ENCODE peak calls at places on chromosomes 11 and 22, in six cellular contexts. Q, T, A, U, I and M are unnamed samples. For H3K4me1, the result is how much of the 10 kb centered on the place peaks cover.

GRCh38 chr11:68181719-68182451 is 31.2 kb downstream of the KMT5B start:
- DNase-seq in Q (peak), T (no peak), A (no peak), U (no peak), I (no peak), M (no peak)

GRCh38 chr11:44319170-44319551 is 9.2 kb upstream of the ALX4 start:
- DNase-seq in Q (no peak), T (no peak), A (no peak), U (no peak), I (no peak), M (no peak)

GRCh38 chr11:85589373-85589772 is 37.8 kb downstream of the DLG2 start:
- DNase-seq in Q (no peak), T (no peak), A (no peak), U (peak), I (no peak), M (no peak)

GRCh38 chr11:6625832-6626420 is 6.7 kb upstream of the TPP1 start:
- DNase-seq in Q (no peak), T (no peak), A (no peak), U (no peak), I (no peak), M (peak)

GRCh38 chr22:24580276-24580675 is 12.6 kb downstream of the LRRC75B start:
- DNase-seq in Q (peak), T (no peak), A (no peak), U (no peak), I (no peak), M (no peak)

GRCh38 chr11:1757861-1758610 is 5.7 kb downstream of the CTSD start:
- DNase-seq in Q (no peak), T (no peak), A (no peak), U (no peak), I (peak), M (peak)

GRCh38 chr22:30969532-30970355 is 679 bp downstream of the TUG1 start:
- DNase-seq in Q (peak), T (no peak), A (peak), U (no peak), I (peak), M (no peak)

GRCh38 chr11:119666463-119667131 is 62.4 kb downstream of the NECTIN1 start:
- DNase-seq in Q (peak), T (peak), A (peak), U (peak), I (peak), M (peak)

GRCh38 chr11:23406131-23406819 is 546.0 kb upstream of the CCDC179 start:
- DNase-seq in Q (no peak), T (no peak), A (peak), U (no peak), I (no peak), M (no peak)

GRCh38 chr22:30408388-30409101 is 11.7 kb downstream of the SEC14L2 start:
- DNase-seq in Q (peak), T (no peak), A (no peak), U (no peak), I (no peak), M (no peak)

GRCh38 chr22:33529424-33530113 is 390.7 kb downstream of the LARGE1 start:
- DNase-seq in Q (peak), T (no peak), A (no peak), U (no peak), I (no peak), M (peak)

GRCh38 chr22:30430933-30431332 is 5.4 kb downstream of the MTFP1 start:
- DNase-seq in Q (no peak), T (no peak), A (no peak), U (no peak), I (no peak), M (peak)

GRCh38 chr11:1770528-1770927 is 6.8 kb upstream of the CTSD start:
- DNase-seq in Q (no peak), T (no peak), A (no peak), U (no peak), I (peak), M (peak)

GRCh38 chr22:30413745-30414524 is 11.6 kb upstream of the MTFP1 start:
- DNase-seq in Q (no peak), T (no peak), A (no peak), U (no peak), I (no peak), M (no peak)

GRCh38 chr22:36362819-36363377 is 24.9 kb downstream of the MYH9 start:
- DNase-seq in Q (no peak), T (no peak), A (no peak), U (no peak), I (no peak), M (no peak)

GRCh38 chr22:36362077-36362476 is 25.7 kb downstream of the MYH9 start:
- DNase-seq in Q (no peak), T (no peak), A (no peak), U (no peak), I (no peak), M (no peak)

GRCh38 chr22:36360011-36360410 is 27.8 kb downstream of the MYH9 start:
- DNase-seq in Q (no peak), T (no peak), A (no peak), U (no peak), I (no peak), M (no peak)

GRCh38 chr22:36359172-36359973 is 28.4 kb downstream of the MYH9 start:
- DNase-seq in Q (no peak), T (no peak), A (no peak), U (no peak), I (no peak), M (no peak)

GRCh38 chr22:36360871-36361383 is 26.8 kb downstream of the MYH9 start:
- DNase-seq in Q (peak), T (no peak), A (no peak), U (no peak), I (no peak), M (no peak)
- H3K4me1 ChIP-seq in Q (half or more), T (half or more), A (half or more), U (under half), I (half or more), M (half or more)

GRCh38 chr11:304915-305833 is 2.4 kb upstream of the IFITM2 start:
- DNase-seq in Q (peak), T (no peak), A (peak), U (peak), I (peak), M (peak)
- H3K27ac ChIP-seq in Q (no peak), T (no peak), A (peak), U (peak), I (no peak), M (no peak)

DNA sequence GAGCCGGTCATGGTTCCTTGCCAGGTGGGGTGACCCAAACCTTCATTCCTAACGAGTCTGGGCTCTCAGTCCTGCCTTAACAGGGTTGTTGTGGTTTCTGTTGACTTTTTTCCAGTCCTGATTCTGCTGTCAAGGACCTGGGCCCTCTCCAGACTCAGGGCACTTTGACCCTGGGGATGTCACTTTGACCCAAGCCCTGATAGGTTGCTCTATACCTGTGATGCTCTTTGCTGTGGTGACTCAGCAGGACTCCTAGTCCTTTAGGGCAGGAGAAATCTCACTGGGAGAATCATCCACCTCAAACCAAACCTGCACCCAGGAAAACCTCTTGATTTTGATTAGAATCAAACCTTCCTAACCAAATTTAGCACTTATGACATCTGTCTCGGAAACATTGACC is 20.5 kb upstream of the MPPED1 start:
- DNase-seq in Q (no peak), T (no peak), A (no peak), U (no peak), I (no peak), M (no peak)
- H3K4me1 ChIP-seq in Q (under half), T (under half), A (under half), U (under half), I (under half), M (under half)

DNA sequence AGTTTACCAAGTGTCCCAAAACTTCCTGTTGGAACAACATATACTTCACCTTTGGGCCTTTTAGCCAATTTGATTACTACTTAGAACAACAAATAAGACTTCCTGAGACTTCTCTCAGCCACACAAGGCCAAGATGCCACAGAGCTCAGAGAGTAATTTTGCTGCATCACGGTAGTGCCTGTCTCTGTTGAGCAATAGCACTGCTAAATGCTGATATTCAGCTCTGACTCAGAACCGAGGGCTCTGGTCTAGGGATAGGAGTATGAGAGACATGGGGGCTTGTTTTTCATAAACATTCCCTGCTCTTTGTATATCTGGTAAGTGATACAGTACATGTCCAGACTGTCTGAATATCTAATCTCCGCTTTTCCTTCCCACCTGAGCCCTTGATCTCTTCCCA is 260.4 kb upstream of the ARHGAP20 start:
- DNase-seq in Q (peak), T (no peak), A (no peak), U (no peak), I (no peak), M (no peak)
- H3K27ac ChIP-seq in Q (peak), T (no peak), A (no peak), U (no peak), I (no peak), M (peak)